ENCODE peak calls at places on chromosomes 2 and 18, in six cellular contexts. T is NCI-H1105 treated with DMSO at 0.1 percent for 48 hours, W is ovary, P is H7, I is IMR-90, Z is fibroblast of lung. B is an unnamed sample.

GRCh38 chr2:19989681-19990415 is at the start of gene WDR35:
- DNase-seq in W (peak), I (peak), Z (peak), T (peak), P (peak), B (peak)

GRCh38 chr2:29134933-29135332 is 19.7 kb downstream of the CLIP4 start:
- DNase-seq in P (no peak), I (no peak), T (no peak), Z (no peak), W (no peak), B (no peak)

GRCh38 chr2:240403358-240404104 is 31.9 kb upstream of the GPC1 start:
- DNase-seq in P (no peak), W (no peak), I (no peak), T (no peak), Z (no peak), B (no peak)

GRCh38 chr2:70371753-70372152 is 69.9 kb upstream of the FAM136A start:
- DNase-seq in Z (peak), W (no peak), T (no peak), I (peak), P (no peak), B (no peak)

GRCh38 chr2:190916829-190917228 is 36.2 kb downstream of the GLS start:
- DNase-seq in P (no peak), Z (no peak), I (no peak), T (no peak), W (no peak), B (no peak)

GRCh38 chr2:51003345-51004192 is 28.4 kb downstream of the NRXN1 start:
- DNase-seq in Z (peak), I (peak), T (no peak), P (no peak), W (no peak), B (no peak)

GRCh38 chr2:101790856-101791255 is 93.3 kb downstream of the MAP4K4 start:
- DNase-seq in Z (peak), T (no peak), I (peak), W (no peak), P (no peak), B (no peak)

GRCh38 chr18:79846936-79847557 is 49.3 kb downstream of the KCNG2 start:
- DNase-seq in P (peak), Z (no peak), W (no peak), I (no peak), T (no peak), B (no peak)

GRCh38 chr2:182638652-182639051 is 77.4 kb upstream of the DNAJC10 start:
- DNase-seq in W (no peak), P (no peak), I (no peak), Z (no peak), T (no peak), B (no peak)

GRCh38 chr2:4678937-4679336 is 975.6 kb downstream of the DCDC2C start:
- DNase-seq in T (no peak), P (peak), Z (no peak), I (no peak), W (no peak), B (no peak)

GRCh38 chr2:69830045-69830905 is 815 bp downstream of the GMCL1 start:
- DNase-seq in Z (peak), I (no peak), T (peak), W (no peak), P (peak), B (peak)

GRCh38 chr2:152335851-152336102 is 803 bp downstream of the FMNL2 start:
- DNase-seq in P (no peak), Z (no peak), I (no peak), W (no peak), T (no peak), B (no peak)

GRCh38 chr18:55879331-55879730 is 291.3 kb upstream of the TCF4 start:
- DNase-seq in T (no peak), P (no peak), I (peak), W (no peak), Z (peak), B (no peak)

GRCh38 chr2:212421571-212422334 is 116.8 kb downstream of the ERBB4 start:
- DNase-seq in Z (peak), I (peak), P (no peak), T (no peak), W (no peak), B (no peak)

GRCh38 chr18:1361931-1362330 is 457.3 kb downstream of the ADCYAP1 start:
- DNase-seq in P (no peak), T (no peak), W (no peak), Z (no peak), I (no peak), B (no peak)

GRCh38 chr2:235244497-235245215 is 249.2 kb upstream of the AGAP1 start:
- DNase-seq in Z (peak), W (no peak), T (no peak), P (no peak), I (peak), B (no peak)

GRCh38 chr2:135451966-135452365 is 79.1 kb downstream of the ZRANB3 start:
- DNase-seq in T (no peak), W (no peak), P (no peak), I (no peak), Z (no peak), B (no peak)

GRCh38 chr2:174012347-174013309 is 47.5 kb upstream of the SP3 start:
- DNase-seq in I (no peak), T (no peak), Z (peak), P (peak), W (peak), B (no peak)

GRCh38 chr2:190313880-190314279 is 5.7 kb downstream of the HIBCH start:
- DNase-seq in P (no peak), W (no peak), I (no peak), T (no peak), Z (no peak), B (no peak)

GRCh38 chr2:222341328-222341727 is 42.5 kb upstream of the PAX3 start:
- DNase-seq in W (no peak), T (no peak), I (no peak), Z (no peak), P (no peak), B (no peak)

GRCh38 chr2:1653956-1654695 is 90.2 kb downstream of the PXDN start:
- DNase-seq in P (no peak), I (peak), T (no peak), W (peak), Z (peak), B (no peak)

GRCh38 chr2:176637497-176638166 is 368.4 kb downstream of the MTX2 start:
- DNase-seq in I (peak), W (peak), P (peak), T (peak), Z (peak), B (no peak)

GRCh38 chr2:44531289-44531688 is 169.5 kb downstream of the CAMKMT start:
- DNase-seq in I (no peak), P (no peak), Z (no peak), T (no peak), W (no peak), B (no peak)

GRCh38 chr18:57813245-57813644 is 10.1 kb upstream of the ATP8B1 start:
- DNase-seq in W (no peak), P (no peak), I (peak), T (no peak), Z (peak), B (no peak)

GRCh38 chr2:215218587-215219577 is 80.5 kb upstream of the ABCA12 start:
- DNase-seq in Z (no peak), I (no peak), T (peak), P (no peak), W (no peak), B (no peak)

GRCh38 chr2:241753493-241753892 is 19.1 kb downstream of the D2HGDH start:
- DNase-seq in T (no peak), P (no peak), Z (no peak), W (no peak), I (no peak), B (no peak)

GRCh38 chr2:15142069-15142689 is 419.0 kb downstream of the NBAS start:
- DNase-seq in T (no peak), W (no peak), P (no peak), Z (peak), I (peak), B (peak)

GRCh38 chr2:7860693-7861092 is 821.2 kb upstream of the ID2 start:
- DNase-seq in P (no peak), T (peak), Z (peak), I (peak), W (no peak), B (no peak)

GRCh38 chr2:142398212-142398611 is 267.4 kb upstream of the LRP1B start:
- DNase-seq in W (no peak), Z (no peak), T (no peak), I (no peak), P (no peak), B (no peak)

GRCh38 chr18:31643003-31643402 is 41.4 kb downstream of the B4GALT6 start:
- DNase-seq in P (no peak), T (no peak), I (peak), Z (peak), W (no peak), B (no peak)

GRCh38 chr2:8558096-8558495 is 123.8 kb upstream of the ID2 start:
- DNase-seq in Z (no peak), P (no peak), T (no peak), I (no peak), W (no peak), B (no peak)

GRCh38 chr18:77088977-77089795 is 43.4 kb downstream of the MBP start:
- DNase-seq in I (no peak), T (no peak), Z (no peak), P (no peak), W (no peak), B (no peak)